ENCODE peak calls at places on chromosomes 5 and 9, in eight cellular contexts. D is endothelial cell of umbilical vein, G is uterus, X is breast epithelium, T is Peyer's patch, A is HCT116, B is GM12892, Z is body of pancreas. V is an unnamed sample.

GRCh38 chr5:110899566-110900412 is 161.0 kb downstream of the SLC25A46 start:
- DNase-seq in D (no peak), G (no peak), X (no peak), T (no peak), A (no peak), B (no peak), Z (no peak), V (no peak)

GRCh38 chr9:76629205-76629990 is 134.8 kb upstream of the PCA3 start:
- DNase-seq in D (no peak), G (no peak), X (no peak), T (no peak), A (no peak), B (no peak), Z (no peak), V (peak; percentile 19)

GRCh38 chr9:128141604-128142003 is 7.6 kb upstream of the LCN2 start:
- DNase-seq in D (no peak), G (no peak), X (no peak), T (no peak), A (no peak), B (peak; percentile 5), Z (no peak), V (no peak)

GRCh38 chr5:95720094-95720793 is 10.9 kb upstream of the RHOBTB3 start:
- DNase-seq in D (no peak), G (no peak), X (no peak), T (no peak), A (no peak), B (no peak), Z (peak; percentile 60), V (no peak)

GRCh38 chr9:3730527-3730926 is 204.7 kb upstream of the RFX3 start:
- DNase-seq in D (no peak), G (no peak), X (no peak), T (no peak), A (no peak), B (no peak), Z (no peak), V (no peak)

GRCh38 chr5:144566747-144567415 is 396.2 kb downstream of the KCTD16 start:
- DNase-seq in D (no peak), G (no peak), X (no peak), T (no peak), A (no peak), B (no peak), Z (no peak), V (no peak)

GRCh38 chr5:149370878-149371277 is 8.2 kb downstream of the IL17B start:
- DNase-seq in D (no peak), G (peak; percentile 42), X (no peak), T (no peak), A (no peak), B (no peak), Z (peak; percentile 60), V (no peak)

GRCh38 chr9:120733190-120733589 is 18.9 kb upstream of the MEGF9 start:
- DNase-seq in D (no peak), G (no peak), X (no peak), T (no peak), A (no peak), B (no peak), Z (peak; percentile 88), V (no peak)

GRCh38 chr5:80686757-80687156 is 32.0 kb upstream of the DHFR start:
- DNase-seq in D (peak; percentile 27), G (no peak), X (no peak), T (no peak), A (peak; percentile 2), B (no peak), Z (no peak), V (peak; percentile 23)

GRCh38 chr5:80688648-80689420 is 34.1 kb upstream of the DHFR start:
- DNase-seq in D (no peak), G (no peak), X (no peak), T (no peak), A (no peak), B (no peak), Z (no peak), V (no peak)

GRCh38 chr5:80689627-80690026 is 34.8 kb upstream of the DHFR start:
- DNase-seq in D (no peak), G (no peak), X (no peak), T (no peak), A (no peak), B (no peak), Z (no peak), V (no peak)
- TF ChIP-seq POLR2A in D (no peak), G (no peak), X (no peak), T (no peak), A (no peak), B (no peak), Z (no peak), V (no peak)

DNA sequence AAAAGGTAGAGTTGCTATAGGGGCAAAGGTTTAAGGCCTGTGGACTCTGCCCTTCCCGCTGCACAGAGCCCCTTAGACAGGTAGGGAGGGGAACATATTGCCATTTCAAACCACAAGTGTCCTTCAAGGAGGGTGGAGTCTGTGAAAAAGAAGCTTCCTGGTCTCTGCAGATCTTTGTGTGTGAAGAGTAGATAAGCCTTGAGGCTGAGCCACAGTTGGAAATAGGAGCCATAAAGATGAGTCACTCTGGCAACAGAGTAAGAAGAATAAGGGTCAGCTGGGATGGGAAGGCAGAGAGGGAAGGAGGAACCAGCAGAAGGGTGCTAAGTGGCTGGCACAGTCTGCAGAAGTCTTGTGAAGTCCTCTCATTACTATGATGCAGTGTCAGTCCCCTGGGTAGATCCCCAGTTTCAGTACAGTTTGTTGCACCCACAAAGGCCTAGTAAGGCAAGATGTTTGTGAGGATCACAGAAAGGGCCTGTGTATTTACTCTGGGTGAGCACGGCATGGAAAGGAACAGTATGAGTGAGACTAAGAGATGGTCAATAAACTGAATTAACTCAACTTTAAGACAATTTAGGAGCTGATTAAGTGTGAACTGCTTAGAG is 18.1 kb downstream of the GRXCR2 start:
- DNase-seq in D (peak; percentile 77), G (no peak), X (no peak), T (peak; percentile 73), A (peak; percentile 77), B (no peak), Z (no peak), V (peak; percentile 93)
- TF ChIP-seq POLR2A in D (no peak), G (no peak), X (no peak), T (no peak), A (no peak), B (no peak), Z (no peak), V (peak; percentile 86)

DNA sequence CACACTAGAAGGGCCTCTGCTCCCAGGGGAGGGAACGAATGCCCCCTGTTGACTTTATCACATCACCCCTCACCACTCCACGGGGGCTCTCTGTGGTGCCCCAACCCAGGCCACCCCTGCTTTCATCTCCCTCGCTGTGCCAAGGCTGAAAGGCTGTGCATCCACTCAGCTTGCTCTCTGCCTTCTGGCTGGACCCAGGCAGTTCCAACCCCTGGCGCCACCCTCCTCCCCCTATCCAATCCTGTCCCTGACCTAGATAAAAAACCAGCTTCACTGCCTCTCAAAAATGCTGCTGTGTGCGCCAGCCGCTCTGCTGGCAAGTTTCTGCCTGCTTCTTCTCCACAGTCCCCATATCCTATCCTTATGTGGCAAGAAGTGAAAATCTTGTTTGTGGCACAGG is 22.4 kb upstream of the CORO2A start:
- DNase-seq in D (no peak), G (no peak), X (peak; percentile 84), T (no peak), A (no peak), B (no peak), Z (no peak), V (no peak)
- TF ChIP-seq POLR2A in D (no peak), G (no peak), X (no peak), T (no peak), A (no peak), B (no peak), Z (no peak), V (no peak)

DNA sequence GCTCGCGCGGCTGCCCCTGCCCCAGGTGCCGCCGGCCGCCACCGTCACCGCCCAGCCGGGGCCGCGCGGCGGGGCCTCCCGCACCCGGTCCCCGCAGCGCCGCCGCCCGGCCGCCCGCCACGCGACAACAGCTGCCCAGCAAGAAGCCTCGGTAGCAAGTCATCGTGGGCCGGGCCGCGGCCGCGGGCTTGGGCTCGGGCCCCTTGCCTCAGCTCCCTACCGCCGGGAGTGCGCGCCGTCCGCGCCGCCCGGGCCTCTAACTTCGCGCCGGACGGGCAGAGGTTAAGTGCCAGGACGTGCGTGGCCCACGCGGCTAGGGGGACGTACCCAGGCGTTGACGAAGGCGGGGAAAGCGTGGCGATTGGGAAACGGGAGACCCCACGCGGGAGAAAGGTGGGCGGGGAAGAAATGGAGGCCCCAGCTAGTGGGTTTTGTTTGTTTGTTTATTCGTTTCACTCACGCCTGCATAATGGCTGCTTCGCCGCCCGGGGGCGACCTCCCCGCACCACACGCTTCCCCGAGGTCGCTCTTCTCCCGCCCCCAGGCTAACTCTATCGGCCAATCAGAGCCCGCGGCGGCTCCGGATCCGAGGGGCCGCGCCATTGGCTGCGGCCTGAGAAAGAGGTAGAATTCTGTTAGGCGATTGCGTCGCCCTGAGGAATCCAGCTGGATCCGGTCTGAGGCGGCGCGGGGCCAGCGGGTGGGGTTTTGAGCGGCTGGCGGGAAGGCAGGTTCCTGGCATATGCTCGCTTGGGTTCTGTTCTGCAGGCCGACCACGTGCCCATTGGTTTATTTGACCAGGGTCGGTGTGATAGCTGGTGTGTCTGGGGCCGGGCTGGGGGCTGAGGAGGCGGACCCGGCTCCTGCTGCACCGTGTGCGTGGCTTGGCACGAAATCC is at the start of gene NADK2:
- DNase-seq in D (peak; percentile 98), G (peak; percentile 95), X (peak; percentile 91), T (peak; percentile 97), A (peak; percentile 90), B (peak; percentile 80), Z (peak; percentile 95), V (peak; percentile 97)
- TF ChIP-seq POLR2A in D (peak; percentile 83), G (peak; percentile 91), X (peak; percentile 52), T (peak; percentile 69), A (peak; percentile 36), B (peak; percentile 43), Z (peak; percentile 81), V (peak; percentile 88)